ENCODE peak calls at places on chromosomes 16 and 17, in seven cellular contexts. L, G, W, X, U, A and S are unnamed samples.

GRCh38 chr16:57638381-57638780 is 10.0 kb downstream of the ADGRG1 start:
- DNase-seq in W (no peak), L (no peak), A (no peak), G (no peak), U (no peak), X (no peak), S (no peak)

GRCh38 chr16:85913688-85914422 is 14.9 kb downstream of the IRF8 start:
- DNase-seq in U (no peak), L (no peak), W (no peak), X (no peak), A (peak; percentile 71), G (no peak), S (no peak)

GRCh38 chr17:45322168-45322567 is 5.3 kb upstream of the MAP3K14 start:
- DNase-seq in U (no peak), X (no peak), G (no peak), L (no peak), A (no peak), W (no peak), S (no peak)

GRCh38 chr17:37490638-37491614 is 1.2 kb downstream of the DUSP14 start:
- DNase-seq in U (no peak), A (no peak), W (peak; percentile 69), G (peak; percentile 75), X (peak; percentile 28), L (peak; percentile 58), S (peak; percentile 85)

GRCh38 chr17:5133311-5133710 is 17.5 kb downstream of the USP6 start:
- DNase-seq in G (no peak), X (no peak), W (no peak), A (no peak), L (peak; percentile 3), U (no peak), S (no peak)

GRCh38 chr17:37081287-37081686 is 132.5 kb downstream of the AATF start:
- DNase-seq in G (no peak), X (no peak), W (peak; percentile 57), A (no peak), U (no peak), L (no peak), S (no peak)

GRCh38 chr16:1137604-1138003 is 15.3 kb upstream of the CACNA1H start:
- DNase-seq in G (no peak), X (no peak), W (no peak), U (no peak), A (no peak), L (no peak), S (no peak)

GRCh38 chr17:64180089-64180488 is 50.1 kb upstream of the ERN1 start:
- DNase-seq in L (no peak), U (no peak), X (no peak), W (no peak), G (no peak), A (no peak), S (no peak)

GRCh38 chr16:88649924-88650748 is 717 bp downstream of the CYBA start:
- DNase-seq in L (no peak), G (no peak), A (peak; percentile 95), W (peak; percentile 64), X (peak; percentile 65), U (peak; percentile 48), S (no peak)

GRCh38 chr17:29143894-29144293 is 36.3 kb downstream of the MYO18A start:
- DNase-seq in L (no peak), W (peak; percentile 58), X (no peak), U (no peak), G (no peak), A (no peak), S (no peak)

GRCh38 chr16:17448640-17449638 is 21.8 kb downstream of the XYLT1 start:
- DNase-seq in G (no peak), U (no peak), W (no peak), A (peak; percentile 93), L (no peak), X (peak; percentile 25), S (no peak)

GRCh38 chr17:41687828-41688640 is 651 bp upstream of the EIF1 start:
- DNase-seq in L (peak; percentile 54), X (peak; percentile 73), A (peak; percentile 87), W (peak; percentile 46), G (peak; percentile 79), U (peak; percentile 65), S (peak; percentile 81)

GRCh38 chr17:33260638-33261037 is 32.5 kb downstream of the ASIC2 start:
- DNase-seq in G (no peak), X (peak; percentile 48), U (no peak), L (no peak), W (peak; percentile 37), A (no peak), S (no peak)

GRCh38 chr17:52237151-52237550 is 78.6 kb upstream of the CA10 start:
- DNase-seq in U (no peak), X (no peak), A (no peak), L (no peak), G (no peak), W (no peak), S (no peak)

GRCh38 chr17:71472809-71473789 is 647.7 kb upstream of the SOX9 start:
- DNase-seq in A (no peak), X (no peak), W (peak; percentile 84), L (peak; percentile 27), U (no peak), G (no peak), S (no peak)

GRCh38 chr16:67150058-67150832 is 553 bp downstream of the B3GNT9 start:
- DNase-seq in W (peak; percentile 83), A (peak; percentile 79), X (no peak), L (no peak), G (no peak), U (no peak), S (peak; percentile 78)

GRCh38 chr17:76027159-76027839 is at the start of gene EVPL:
- DNase-seq in U (peak; percentile 88), A (no peak), L (peak; percentile 88), X (peak; percentile 90), G (peak; percentile 71), W (peak; percentile 25), S (no peak)
- TF ChIP-seq POLR2AphosphoS5 in U (no peak), A (no peak), L (peak; percentile 80), X (peak; percentile 83), G (no peak), W (no peak), S (no peak)

DNA sequence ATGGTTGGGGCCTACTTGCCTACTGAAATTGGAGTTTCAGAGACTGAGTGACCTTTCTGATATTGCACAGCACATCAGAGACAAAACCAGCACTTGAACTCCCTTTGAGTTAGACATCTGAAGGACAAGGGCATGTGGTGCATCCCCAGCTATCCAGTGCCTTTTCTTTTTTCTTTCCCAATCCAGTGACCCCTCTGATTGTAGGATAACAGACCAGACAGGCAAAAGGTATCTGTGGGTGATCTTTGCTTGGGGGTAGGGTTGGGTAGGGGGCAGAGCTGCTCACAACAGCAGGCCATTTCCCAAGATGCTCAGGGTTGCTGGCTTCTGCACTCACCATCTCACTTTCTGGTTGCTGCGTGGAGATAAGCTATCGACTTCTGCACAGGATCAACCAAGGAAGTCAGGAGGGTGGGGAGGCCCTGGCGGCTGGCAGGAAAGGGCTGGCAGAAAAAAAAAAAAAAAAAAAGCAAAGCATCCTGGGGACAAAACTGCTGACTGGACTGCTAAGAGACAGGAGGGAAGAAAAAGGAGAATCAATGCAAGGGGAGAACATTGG is 42.2 kb downstream of the HOXB1 start:
- DNase-seq in X (no peak), W (no peak), A (no peak), G (no peak), L (no peak), U (no peak), S (peak; percentile 41)
- TF ChIP-seq POLR2AphosphoS5 in X (no peak), W (no peak), A (no peak), G (no peak), L (no peak), U (no peak), S (no peak)

GRCh38 chr16:31204871-31205666 is 2.5 kb upstream of the PYCARD start:
- DNase-seq in A (peak; percentile 41), X (no peak), L (no peak), U (no peak), W (no peak), G (no peak), S (no peak)

GRCh38 chr16:31202402-31203385 is at the start of gene PYCARD:
- DNase-seq in G (no peak), X (peak; percentile 82), L (peak; percentile 21), W (peak; percentile 66), U (peak; percentile 45), A (peak; percentile 93), S (peak; percentile 81)

GRCh38 chr16:31199430-31200041 is 3.0 kb downstream of the PYCARD start:
- DNase-seq in A (peak; percentile 38), G (no peak), U (no peak), W (no peak), L (no peak), X (no peak), S (no peak)

GRCh38 chr16:31200821-31201510 is 1.6 kb downstream of the PYCARD start:
- DNase-seq in X (no peak), A (peak; percentile 74), G (no peak), W (no peak), U (no peak), L (no peak), S (no peak)

GRCh38 chr16:31201511-31202401 is 804 bp downstream of the PYCARD start:
- DNase-seq in A (peak; percentile 90), U (peak; percentile 47), X (peak; percentile 85), W (peak; percentile 79), L (no peak), G (no peak), S (no peak)
- TF ChIP-seq POLR2AphosphoS5 in A (peak; percentile 46), U (no peak), X (peak; percentile 54), W (peak; percentile 33), L (no peak), G (no peak), S (no peak)

GRCh38 chr16:28925386-28926228 is 569 bp upstream of the RABEP2 start:
- DNase-seq in U (peak; percentile 62), A (no peak), L (peak; percentile 62), X (peak; percentile 76), W (peak; percentile 83), G (peak; percentile 67), S (peak; percentile 87)

GRCh38 chr16:28923231-28923587 is 1.8 kb downstream of the RABEP2 start:
- DNase-seq in L (no peak), W (no peak), G (no peak), X (no peak), U (no peak), A (no peak), S (no peak)

GRCh38 chr16:28923652-28924398 is 1.2 kb downstream of the RABEP2 start:
- DNase-seq in W (peak; percentile 53), L (no peak), A (peak; percentile 88), G (no peak), U (peak; percentile 29), X (peak; percentile 69), S (no peak)

GRCh38 chr16:28924399-28924761 is 658 bp downstream of the RABEP2 start:
- DNase-seq in U (no peak), X (peak; percentile 47), L (no peak), W (no peak), A (peak; percentile 90), G (no peak), S (no peak)

DNA sequence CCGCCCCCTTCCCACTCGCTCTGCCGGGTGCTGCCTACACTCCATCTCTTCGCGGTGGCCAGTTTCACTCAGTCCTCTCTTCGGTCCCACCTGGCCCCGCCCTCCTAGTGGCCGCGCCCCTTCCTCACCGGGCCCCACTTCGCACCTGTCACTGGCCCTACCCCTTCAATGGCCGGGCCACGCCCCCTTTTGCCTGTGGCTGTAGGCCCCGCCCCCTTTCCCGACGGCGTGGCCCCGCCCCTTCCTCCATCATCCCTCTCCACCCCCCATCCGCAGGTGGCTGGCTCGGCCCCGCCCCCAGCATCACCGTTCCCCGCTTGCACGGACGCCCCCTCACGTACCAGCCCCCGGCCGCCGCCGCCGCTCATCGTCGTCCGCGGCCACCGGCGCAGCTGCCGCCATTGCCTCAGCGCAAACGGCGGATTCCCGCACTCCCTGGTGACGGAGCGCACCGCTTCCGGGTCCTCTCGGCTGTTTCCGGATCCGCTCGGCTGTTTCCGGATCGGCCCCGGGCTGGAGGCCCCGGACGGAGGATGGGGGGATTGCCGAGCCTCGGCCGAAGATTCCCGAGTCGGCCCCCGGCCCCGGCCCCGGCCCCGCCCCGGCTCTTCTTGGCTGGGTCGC is at the start of gene RABEP2:
- DNase-seq in G (peak; percentile 99), A (peak; percentile 98), X (peak; percentile 99), L (peak; percentile 99), U (peak; percentile 100), W (peak; percentile 99), S (peak; percentile 95)
- TF ChIP-seq POLR2AphosphoS5 in G (no peak), A (peak; percentile 86), X (peak; percentile 80), L (peak; percentile 73), U (peak; percentile 76), W (no peak), S (peak; percentile 86)